ENCODE peak calls at places on chromosomes 2 and 18, in eight cellular contexts. P, C, L, R, E, O, J and D are unnamed samples.

GRCh38 chr18:48803951-48804855 is 146.6 kb downstream of the SMAD7 start:
- DNase-seq in E (peak), J (no peak), C (no peak), R (no peak), O (no peak), P (no peak), L (peak), D (no peak)

GRCh38 chr2:2825062-2825461 is 494.0 kb upstream of the MYT1L start:
- DNase-seq in P (no peak), L (no peak), J (no peak), R (no peak), C (no peak), E (peak), O (no peak), D (no peak)

GRCh38 chr2:120314656-120315366 is 31.1 kb upstream of the INHBB start:
- DNase-seq in J (no peak), E (peak), O (no peak), C (no peak), R (no peak), P (no peak), L (peak), D (no peak)

GRCh38 chr2:210654091-210654490 is 97.7 kb downstream of the CPS1 start:
- DNase-seq in J (no peak), L (no peak), O (peak), P (no peak), E (no peak), C (no peak), R (no peak), D (no peak)

GRCh38 chr2:165793779-165794519 is at the start of gene GALNT3:
- DNase-seq in E (peak), J (no peak), C (no peak), O (no peak), L (no peak), R (no peak), P (peak), D (no peak)

GRCh38 chr2:18762667-18763066 is 173.3 kb upstream of the NT5C1B start:
- DNase-seq in O (no peak), L (no peak), J (no peak), R (no peak), E (no peak), P (no peak), C (no peak), D (peak)

GRCh38 chr2:128301501-128301966 is 17.1 kb downstream of the HS6ST1 start:
- DNase-seq in O (peak), C (no peak), E (no peak), L (peak), J (peak), P (no peak), R (no peak), D (peak)

GRCh38 chr18:67266591-67267237 is 249.8 kb downstream of the DSEL start:
- DNase-seq in J (peak), C (no peak), P (no peak), R (no peak), L (no peak), O (peak), E (no peak), D (peak)

GRCh38 chr2:11456251-11456650 is 9.7 kb downstream of the E2F6 start:
- DNase-seq in R (no peak), C (no peak), J (no peak), P (no peak), L (no peak), O (no peak), E (no peak), D (no peak)

GRCh38 chr18:58243401-58243800 is 199.4 kb downstream of the NEDD4L start:
- DNase-seq in C (no peak), O (no peak), L (no peak), P (no peak), R (no peak), J (no peak), E (no peak), D (no peak)

GRCh38 chr2:70084973-70085710 is 2.1 kb upstream of the PCBP1 start:
- DNase-seq in J (no peak), R (no peak), C (peak), P (peak), E (peak), O (no peak), L (no peak), D (no peak)

GRCh38 chr2:61151434-61151833 is 10.6 kb upstream of the C2orf74 start:
- DNase-seq in E (no peak), J (no peak), L (no peak), R (no peak), C (no peak), O (peak), P (no peak), D (peak)

GRCh38 chr18:61333746-61334490 is 688 bp downstream of the CDH20 start:
- DNase-seq in J (no peak), R (no peak), C (peak), L (no peak), P (peak), O (peak), E (no peak), D (peak)

GRCh38 chr18:21321711-21322110 is 79.7 kb downstream of the GREB1L start:
- DNase-seq in C (no peak), L (no peak), P (no peak), J (no peak), R (no peak), O (peak), E (no peak), D (no peak)

GRCh38 chr2:223508372-223508771 is 93.8 kb downstream of the SCG2 start:
- DNase-seq in P (no peak), O (no peak), J (no peak), L (no peak), E (no peak), C (no peak), R (no peak), D (peak)

GRCh38 chr18:45854036-45854586 is 28.6 kb downstream of the SIGLEC15 start:
- DNase-seq in P (no peak), J (no peak), L (no peak), R (no peak), C (no peak), O (no peak), E (no peak), D (no peak)

GRCh38 chr2:239444626-239445625 is 44.1 kb upstream of the HDAC4 start:
- DNase-seq in C (no peak), P (no peak), R (no peak), J (peak), O (peak), E (no peak), L (peak), D (peak)

GRCh38 chr2:238561230-238561629 is 134.5 kb downstream of the ASB1 start:
- DNase-seq in E (no peak), C (no peak), L (no peak), J (peak), R (no peak), O (no peak), P (no peak), D (no peak)

GRCh38 chr2:157489981-157490380 is 46.1 kb upstream of the CYTIP start:
- DNase-seq in E (no peak), P (no peak), R (no peak), O (no peak), C (no peak), L (no peak), J (no peak), D (no peak)

GRCh38 chr2:47373747-47374146 is 29.2 kb upstream of the MSH2 start:
- DNase-seq in O (no peak), P (peak), C (no peak), R (no peak), J (no peak), L (no peak), E (peak), D (no peak)

GRCh38 chr2:46375566-46376125 is 78.4 kb downstream of the EPAS1 start:
- DNase-seq in L (peak), O (no peak), J (no peak), R (no peak), P (no peak), E (no peak), C (no peak), D (no peak)

GRCh38 chr2:203660465-203660864 is 46.0 kb upstream of the CD28 start:
- DNase-seq in L (no peak), P (no peak), R (no peak), J (no peak), C (no peak), O (no peak), E (no peak), D (no peak)

GRCh38 chr2:393711-394696 is 106.1 kb upstream of the ALKAL2 start:
- DNase-seq in P (no peak), E (no peak), C (peak), J (no peak), R (no peak), L (no peak), O (no peak), D (no peak)

GRCh38 chr18:32730620-32731021 is 42.2 kb downstream of the KLHL14 start:
- DNase-seq in P (no peak), O (peak), L (no peak), E (no peak), C (peak), R (peak), J (no peak), D (peak)
- H3K4me3 ChIP-seq in P (peak), O (peak), L (peak), E (peak), C (no peak), R (no peak), J (peak), D (peak)

DNA sequence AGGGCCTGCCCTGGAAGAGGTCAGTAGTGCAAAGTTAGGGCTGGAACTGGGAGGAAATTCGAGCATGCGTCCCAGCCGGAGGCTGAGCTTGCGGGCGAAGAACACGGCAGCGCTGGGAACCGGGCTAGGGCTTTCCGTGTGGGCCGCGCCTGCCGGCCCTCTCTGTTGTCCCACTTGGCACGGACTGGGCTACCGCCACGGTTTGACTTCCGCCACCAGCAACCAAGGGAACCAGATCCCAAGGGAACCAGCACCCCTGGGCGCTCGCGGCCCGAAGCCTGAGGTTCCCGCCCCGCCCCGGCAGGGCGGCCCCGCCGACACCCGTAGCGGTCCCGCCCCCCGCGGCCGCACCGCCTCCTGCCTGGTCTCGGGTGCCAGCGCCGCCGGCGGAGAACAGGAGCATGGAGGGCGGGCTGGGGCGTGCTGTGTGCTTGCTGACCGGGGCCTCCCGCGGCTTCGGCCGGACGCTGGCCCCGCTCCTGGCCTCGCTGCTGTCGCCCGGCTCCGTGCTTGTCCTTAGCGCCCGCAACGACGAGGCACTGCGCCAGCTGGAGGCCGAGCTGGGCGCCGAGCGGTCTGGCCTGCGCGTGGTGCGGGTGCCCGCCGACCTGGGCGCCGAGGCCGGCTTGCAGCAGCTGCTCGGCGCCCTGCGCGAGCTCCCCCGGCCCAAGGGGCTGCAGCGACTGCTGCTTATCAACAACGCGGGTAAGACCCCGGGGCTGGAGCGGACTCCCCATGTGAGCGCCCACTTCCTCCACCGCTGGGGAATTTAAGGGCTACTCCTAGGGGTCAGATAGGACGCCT is at the start of gene SPR:
- DNase-seq in C (peak), J (no peak), P (peak), R (no peak), L (peak), E (peak), O (peak), D (peak)
- TF ChIP-seq CTCF in C (no peak), J (no peak), P (peak), R (no peak), L (no peak), E (no peak), O (no peak), D (no peak)

DNA sequence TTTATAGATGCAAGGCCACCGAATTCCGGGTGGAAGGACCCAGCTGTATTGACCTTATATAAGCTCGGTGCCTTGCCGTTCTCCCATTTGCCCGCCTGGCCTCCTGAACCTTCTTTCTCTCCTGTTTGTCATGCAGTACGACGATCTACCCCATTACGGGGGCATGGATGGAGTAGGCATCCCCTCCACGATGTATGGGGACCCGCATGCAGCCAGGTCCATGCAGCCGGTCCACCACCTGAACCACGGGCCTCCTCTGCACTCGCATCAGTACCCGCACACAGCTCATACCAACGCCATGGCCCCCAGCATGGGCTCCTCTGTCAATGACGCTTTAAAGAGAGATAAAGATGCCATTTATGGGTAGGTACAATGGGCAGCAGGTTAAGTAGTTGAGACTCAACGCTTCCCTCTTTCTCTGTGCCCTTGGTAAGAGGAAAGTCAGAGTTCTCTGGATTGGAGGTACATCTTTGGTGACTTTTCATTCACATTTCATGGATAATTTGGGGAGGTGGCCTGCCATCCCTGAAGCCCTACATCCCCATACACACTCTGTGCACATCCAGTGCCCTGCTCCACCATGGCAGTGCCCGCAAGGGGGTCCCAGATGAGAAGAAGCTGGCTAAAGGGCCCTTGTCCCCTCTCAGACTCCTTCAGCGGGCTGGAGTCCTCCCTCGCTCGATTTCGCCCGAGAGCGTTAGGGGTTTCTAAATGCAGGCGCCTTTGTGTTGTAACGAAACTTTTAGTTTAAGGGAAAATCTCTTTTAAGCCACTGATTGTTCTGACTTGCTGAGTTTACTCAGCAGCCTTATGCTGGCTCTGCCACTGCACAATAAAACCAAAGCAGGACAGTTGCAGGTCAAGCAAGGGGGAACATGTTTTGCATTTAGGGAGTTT is 2.9 kb downstream of the MEIS1 start:
- DNase-seq in O (peak), P (peak), L (no peak), J (no peak), R (no peak), C (no peak), E (no peak), D (peak)
- H3K4me3 ChIP-seq in O (peak), P (peak), L (peak), J (peak), R (no peak), C (no peak), E (peak), D (peak)

DNA sequence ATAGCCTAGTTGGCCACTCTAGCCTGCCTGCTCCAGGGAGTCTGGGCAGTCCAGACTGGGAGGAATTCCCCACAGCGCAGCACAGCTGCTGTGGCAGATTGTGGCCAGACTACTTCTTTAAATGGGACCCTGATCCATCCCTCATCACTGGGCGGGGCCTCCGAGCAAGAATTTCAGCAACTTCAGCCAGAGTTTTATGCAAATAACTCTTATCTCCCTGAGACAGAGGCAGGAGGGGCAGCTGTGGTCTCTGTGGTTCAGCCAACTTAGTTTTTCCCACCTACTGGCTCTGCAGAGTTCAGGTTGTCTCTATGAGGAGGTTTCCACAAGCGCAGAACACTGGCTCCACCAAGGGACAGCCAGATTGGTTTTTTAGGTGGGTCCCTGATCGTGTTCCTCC is 1583.2 kb downstream of the SUCLG1 start:
- DNase-seq in P (no peak), E (no peak), O (no peak), C (no peak), R (no peak), J (no peak), L (no peak), D (no peak)
- TF ChIP-seq CTCF in P (no peak), E (no peak), O (no peak), C (no peak), R (no peak), J (no peak), L (no peak), D (no peak)

GRCh38 chr2:100821255-100821912 is 1.4 kb downstream of the NPAS2 start:
- DNase-seq in J (no peak), O (no peak), C (no peak), L (no peak), P (no peak), E (no peak), R (no peak), D (peak)

GRCh38 chr2:100818606-100819364 is 1.2 kb upstream of the NPAS2 start:
- DNase-seq in L (peak), O (peak), J (no peak), C (no peak), R (no peak), P (peak), E (peak), D (peak)

GRCh38 chr2:100818003-100818605 is 1.8 kb upstream of the NPAS2 start:
- DNase-seq in P (no peak), C (no peak), R (no peak), E (no peak), O (peak), L (no peak), J (no peak), D (peak)

GRCh38 chr2:100820346-100821254 is 661 bp downstream of the NPAS2 start:
- DNase-seq in E (peak), O (no peak), L (no peak), J (no peak), P (peak), C (no peak), R (no peak), D (no peak)

GRCh38 chr2:100819365-100820345 is at the start of gene NPAS2:
- DNase-seq in R (no peak), L (no peak), J (no peak), P (peak), E (peak), O (peak), C (no peak), D (peak)
- H3K4me3 ChIP-seq in R (no peak), L (peak), J (peak), P (peak), E (peak), O (peak), C (no peak), D (peak)

GRCh38 chr2:152115952-152116351 is 17.1 kb upstream of the CACNB4 start:
- DNase-seq in R (no peak), L (no peak), P (no peak), J (no peak), E (no peak), O (peak), C (no peak), D (no peak)
- TF ChIP-seq CTCF in R (no peak), L (no peak), P (no peak), J (peak), E (no peak), O (peak), C (no peak), D (no peak)

DNA sequence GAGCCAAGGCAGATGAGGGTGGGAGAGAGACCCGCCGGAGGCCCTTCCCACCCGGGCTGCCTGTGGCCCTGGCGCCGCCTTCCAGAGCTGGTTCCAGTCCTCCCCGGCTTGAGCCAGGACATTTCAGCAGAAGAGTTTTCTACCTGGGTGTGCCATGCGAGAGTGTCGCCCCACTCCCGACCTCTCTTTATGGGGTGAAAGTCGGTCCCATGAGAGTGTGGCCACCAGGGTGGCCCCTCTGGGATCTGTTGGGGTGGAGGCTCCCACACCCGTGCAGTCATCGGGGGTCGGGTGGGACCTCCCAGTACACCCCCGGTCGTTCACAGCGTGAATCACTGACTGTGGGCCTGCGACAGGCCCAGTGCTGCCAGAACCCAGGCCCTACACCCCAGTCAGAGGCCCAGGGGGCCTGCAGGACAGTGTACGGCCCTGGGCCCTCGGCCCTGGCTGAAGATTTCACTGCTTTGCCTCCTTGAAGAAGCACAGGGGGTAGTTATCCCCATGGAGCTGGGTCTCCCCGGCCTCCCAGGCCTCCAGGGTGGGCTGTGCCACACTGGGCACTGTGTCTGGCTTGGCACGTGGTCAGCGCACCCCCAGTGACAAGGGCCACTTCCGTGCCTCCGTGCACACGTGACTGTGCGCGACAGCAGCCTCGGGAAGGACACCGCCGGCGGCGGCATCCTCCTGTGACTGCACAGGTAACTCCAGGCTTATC is 5.9 kb downstream of the NFATC1 start:
- DNase-seq in L (no peak), O (no peak), C (no peak), P (peak), R (no peak), E (no peak), J (no peak), D (no peak)
- H3K4me3 ChIP-seq in L (no peak), O (no peak), C (no peak), P (no peak), R (no peak), E (no peak), J (no peak), D (no peak)

GRCh38 chr2:230067990-230068657 is 600 bp downstream of the SLC16A14 start:
- DNase-seq in E (peak), J (no peak), R (no peak), C (peak), L (no peak), P (peak), O (no peak), D (peak)
- TF ChIP-seq CTCF in E (no peak), J (no peak), R (peak), C (peak), L (no peak), P (no peak), O (no peak), D (no peak)